ENCODE peak calls at places on chromosomes 11 and 22, in five cellular contexts. Y is suprapubic skin, L is GM23248, O is iPS DF 6.9, W is endothelial cell of umbilical vein. X is an unnamed sample. For H3K4me1, the result is how much of the 10 kb centered on the place peaks cover.

GRCh38 chr22:46107089-46107664 is 43.1 kb upstream of the PPARA start:
- DNase-seq in Y (no peak), L (peak), O (no peak), W (no peak), X (no peak)

GRCh38 chr11:10386361-10386760 is 68.7 kb upstream of the AMPD3 start:
- DNase-seq in Y (no peak), L (no peak), O (no peak), W (no peak), X (no peak)

GRCh38 chr11:114251797-114252327 is 44.3 kb upstream of the NNMT start:
- DNase-seq in Y (no peak), L (no peak), O (peak), W (no peak), X (no peak)

GRCh38 chr11:1879941-1880720 is 11.6 kb downstream of the PRR33 start:
- DNase-seq in Y (peak), L (peak), O (no peak), W (peak), X (no peak)

GRCh38 chr11:61912530-61912898 is 4.9 kb downstream of the RAB3IL1 start:
- DNase-seq in Y (peak), L (no peak), O (no peak), W (no peak), X (no peak)

GRCh38 chr22:42805016-42805997 is 51.8 kb downstream of the ARFGAP3 start:
- DNase-seq in Y (no peak), L (no peak), O (no peak), W (peak), X (no peak)

GRCh38 chr11:12120031-12121008 is 9.9 kb downstream of the MICAL2 start:
- DNase-seq in Y (no peak), L (no peak), O (no peak), W (no peak), X (no peak)

GRCh38 chr11:69592986-69593385 is 48.0 kb upstream of the CCND1 start:
- DNase-seq in Y (no peak), L (no peak), O (no peak), W (no peak), X (no peak)

GRCh38 chr11:68441466-68442230 is 18.9 kb upstream of the PPP6R3 start:
- DNase-seq in Y (no peak), L (peak), O (no peak), W (no peak), X (no peak)

GRCh38 chr11:45644981-45645889 is 20.2 kb downstream of the CHST1 start:
- DNase-seq in Y (no peak), L (no peak), O (no peak), W (no peak), X (no peak)

GRCh38 chr11:63708764-63709163 is 27.5 kb downstream of the RTN3 start:
- DNase-seq in Y (no peak), L (no peak), O (no peak), W (peak), X (no peak)

GRCh38 chr11:35135222-35135621 is 3.7 kb upstream of the CD44 start:
- DNase-seq in Y (no peak), L (peak), O (no peak), W (no peak), X (no peak)

GRCh38 chr11:69948256-69949141 is 129.3 kb upstream of the FGF3 start:
- DNase-seq in Y (no peak), L (peak), O (no peak), W (no peak), X (no peak)

GRCh38 chr11:13010737-13011342 is 1.7 kb downstream of the RASSF10 start:
- DNase-seq in Y (peak), L (peak), O (peak), W (peak), X (no peak)

GRCh38 chr11:114762437-114762836 is 84.1 kb downstream of the NXPE2 start:
- DNase-seq in Y (no peak), L (peak), O (peak), W (peak), X (no peak)

GRCh38 chr11:19646921-19647320 is 65.7 kb upstream of the NAV2 start:
- DNase-seq in Y (no peak), L (peak), O (no peak), W (no peak), X (no peak)

GRCh38 chr11:3375552-3375951 is 3.4 kb downstream of the ZNF195 start:
- DNase-seq in Y (no peak), L (peak), O (no peak), W (no peak), X (no peak)

GRCh38 chr22:49735411-49736311 is 92.0 kb downstream of the BRD1 start:
- DNase-seq in Y (no peak), L (peak), O (no peak), W (peak), X (no peak)

GRCh38 chr11:119100246-119100959 is 1.2 kb downstream of the DPAGT1 start:
- DNase-seq in Y (no peak), L (peak), O (no peak), W (peak), X (no peak)

GRCh38 chr11:39786682-39787081 is 1672.8 kb downstream of the LRRC4C start:
- DNase-seq in Y (no peak), L (no peak), O (no peak), W (no peak), X (no peak)

GRCh38 chr22:47695176-47695575 is 932.7 kb downstream of the TBC1D22A start:
- DNase-seq in Y (no peak), L (no peak), O (no peak), W (no peak), X (no peak)

DNA sequence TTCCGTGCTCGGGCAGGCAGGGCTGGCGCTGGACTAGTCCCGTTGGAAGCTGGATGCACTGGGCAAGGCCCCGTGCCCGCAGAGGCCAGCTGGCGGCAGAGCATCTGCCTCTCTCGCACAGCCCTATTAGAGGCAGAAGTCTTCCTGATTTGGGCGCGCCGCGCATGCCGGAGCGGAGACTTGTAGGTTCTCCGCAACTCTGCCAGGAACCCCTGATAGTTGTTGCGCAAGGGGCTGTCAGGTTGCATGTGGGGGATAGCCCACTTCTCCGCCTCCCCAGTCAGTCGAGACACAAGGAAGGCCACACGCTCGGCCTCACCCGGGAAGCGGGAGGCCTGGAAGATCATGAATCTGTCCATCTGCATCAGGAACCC is 1.2 kb downstream of the RTL6 start:
- DNase-seq in Y (no peak), L (no peak), O (no peak), W (no peak), X (no peak)
- H3K4me3 ChIP-seq in Y (no peak), L (peak), O (no peak), W (no peak), X (no peak)

GRCh38 chr11:117096973-117097566 is 1.2 kb downstream of the SIK3 start:
- DNase-seq in Y (no peak), L (peak), O (no peak), W (no peak), X (no peak)

GRCh38 chr11:117097567-117098268 is 510 bp downstream of the SIK3 start:
- DNase-seq in Y (peak), L (peak), O (no peak), W (peak), X (no peak)

GRCh38 chr11:117095301-117096139 is 2.7 kb downstream of the SIK3 start:
- DNase-seq in Y (no peak), L (peak), O (no peak), W (no peak), X (no peak)

GRCh38 chr11:117094776-117095175 is 3.5 kb downstream of the SIK3 start:
- DNase-seq in Y (no peak), L (peak), O (no peak), W (no peak), X (no peak)

DNA sequence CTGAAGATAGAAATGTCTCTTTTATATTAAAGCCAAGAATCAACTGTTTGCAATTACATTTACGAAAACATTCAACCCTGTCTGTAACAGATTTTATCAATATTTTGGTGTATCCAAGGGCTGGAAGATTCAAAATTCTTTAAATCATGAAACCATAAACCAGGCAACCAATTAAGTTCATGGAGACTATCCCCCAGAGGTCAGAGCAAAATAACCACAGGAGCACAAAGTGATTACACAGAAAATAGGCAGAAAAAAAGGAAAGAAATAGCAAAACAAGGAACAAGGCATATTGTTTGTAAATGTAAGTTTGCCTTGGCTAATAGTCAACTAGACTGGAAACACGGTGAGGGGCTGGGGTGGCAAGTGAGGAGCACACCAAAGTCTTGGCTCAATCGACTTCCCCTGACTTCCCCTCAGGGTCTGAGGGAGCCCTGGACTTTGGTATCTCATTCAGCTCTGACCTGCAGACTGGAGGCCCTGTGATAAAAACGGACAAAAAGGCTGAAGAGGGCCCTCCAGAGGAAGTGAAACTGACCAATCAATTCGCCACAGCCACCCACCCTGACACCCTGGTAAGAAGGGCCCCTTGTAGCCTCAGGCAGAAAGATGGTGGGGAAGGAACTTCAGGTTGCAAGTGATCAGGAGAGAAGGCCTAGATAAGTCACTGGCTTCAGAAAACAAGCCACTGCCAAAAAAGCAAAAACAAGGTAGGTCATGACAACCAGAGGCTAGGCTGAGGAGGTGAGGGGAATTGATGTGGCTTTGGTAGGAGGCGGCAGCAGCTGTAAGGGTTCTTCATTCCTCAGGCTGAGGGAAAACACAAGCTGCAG is 1.9 kb downstream of the SIK3 start:
- DNase-seq in Y (peak), L (peak), O (no peak), W (no peak), X (peak)
- H3K4me1 ChIP-seq in Y (half or more), L (under half), O (under half), W (under half), X (under half)

GRCh38 chr22:17371446-17371845 is 2.2 kb downstream of the CECR2 start:
- DNase-seq in Y (no peak), L (no peak), O (no peak), W (no peak), X (no peak)

GRCh38 chr22:17370766-17371181 is 1.5 kb downstream of the CECR2 start:
- DNase-seq in Y (no peak), L (no peak), O (no peak), W (no peak), X (no peak)

GRCh38 chr22:17368727-17369552 is at the start of gene CECR2:
- DNase-seq in Y (no peak), L (no peak), O (no peak), W (no peak), X (no peak)

GRCh38 chr22:17369553-17370035 is 334 bp downstream of the CECR2 start:
- DNase-seq in Y (no peak), L (peak), O (no peak), W (no peak), X (no peak)

GRCh38 chr22:17370036-17370765 is 941 bp downstream of the CECR2 start:
- DNase-seq in Y (no peak), L (no peak), O (no peak), W (no peak), X (no peak)
- H3K4me3 ChIP-seq in Y (peak), L (no peak), O (peak), W (no peak), X (peak)

GRCh38 chr11:102111787-102112653 is 1.8 kb downstream of the YAP1 start:
- DNase-seq in Y (no peak), L (peak), O (no peak), W (peak), X (no peak)
- H3K4me1 ChIP-seq in Y (half or more), L (under half), O (under half), W (under half), X (under half)

GRCh38 chr22:36367479-36367878 is 20.3 kb downstream of the MYH9 start:
- DNase-seq in Y (no peak), L (no peak), O (no peak), W (no peak), X (no peak)

GRCh38 chr22:36367066-36367465 is 20.7 kb downstream of the MYH9 start:
- DNase-seq in Y (no peak), L (no peak), O (no peak), W (no peak), X (no peak)

GRCh38 chr22:36369922-36370781 is 17.6 kb downstream of the MYH9 start:
- DNase-seq in Y (no peak), L (peak), O (no peak), W (peak), X (no peak)

GRCh38 chr22:36368359-36368983 is 19.3 kb downstream of the MYH9 start:
- DNase-seq in Y (no peak), L (peak), O (peak), W (peak), X (no peak)

GRCh38 chr22:36369004-36369921 is 18.5 kb downstream of the MYH9 start:
- DNase-seq in Y (no peak), L (peak), O (no peak), W (peak), X (no peak)
- H3K4me3 ChIP-seq in Y (no peak), L (peak), O (no peak), W (no peak), X (peak)

X was measured in effector memory CD4-positive, alpha-beta T cell.